ENCODE peak calls at places on chromosomes 12 and 14, in nine cellular contexts. One of them, this sample, is unnamed.

GRCh38 chr12:15756822-15757221 is 32.4 kb downstream of the EPS8 start:
- DNase-seq in activated B cell treated with CpG ODN at 0.5 μM for 24 hours: no peak
- DNase-seq in GDM1: no peak
- DNase-seq in stimulated activated CD8-positive, alpha-beta memory T cell treated with anti-CD3 and anti-CD28 coated beads, Interleukin-2, amount 100 ng/mL, for 1 hour: no peak
- DNase-seq in adipocyte: peak; percentile 53
- DNase-seq in T-helper 17 cell: no peak
- DNase-seq in stimulated activated CD4-positive, alpha-beta T cell treated with anti-CD3 and anti-CD28 coated beads, Interleukin-1b, Interleukin-23, amount 100 ng/mL, for 24 hours: no peak
- DNase-seq in anterior cingulate cortex: no peak
- DNase-seq in H4: no peak
- DNase-seq in this sample: peak; percentile 34

GRCh38 chr12:15405601-15406000 is 83.3 kb downstream of the PTPRO start:
- DNase-seq in activated B cell treated with CpG ODN at 0.5 μM for 24 hours: no peak
- DNase-seq in GDM1: no peak
- DNase-seq in stimulated activated CD8-positive, alpha-beta memory T cell treated with anti-CD3 and anti-CD28 coated beads, Interleukin-2, amount 100 ng/mL, for 1 hour: no peak
- DNase-seq in adipocyte: no peak
- DNase-seq in T-helper 17 cell: no peak
- DNase-seq in stimulated activated CD4-positive, alpha-beta T cell treated with anti-CD3 and anti-CD28 coated beads, Interleukin-1b, Interleukin-23, amount 100 ng/mL, for 24 hours: no peak
- DNase-seq in anterior cingulate cortex: no peak
- DNase-seq in H4: no peak
- DNase-seq in this sample: no peak

GRCh38 chr12:6267007-6267721 is 43.3 kb upstream of the PLEKHG6 start:
- DNase-seq in activated B cell treated with CpG ODN at 0.5 μM for 24 hours: no peak
- DNase-seq in GDM1: no peak
- DNase-seq in stimulated activated CD8-positive, alpha-beta memory T cell treated with anti-CD3 and anti-CD28 coated beads, Interleukin-2, amount 100 ng/mL, for 1 hour: no peak
- DNase-seq in adipocyte: peak; percentile 92
- DNase-seq in T-helper 17 cell: no peak
- DNase-seq in stimulated activated CD4-positive, alpha-beta T cell treated with anti-CD3 and anti-CD28 coated beads, Interleukin-1b, Interleukin-23, amount 100 ng/mL, for 24 hours: peak; percentile 23
- DNase-seq in anterior cingulate cortex: no peak
- DNase-seq in H4: peak; percentile 36
- DNase-seq in this sample: no peak

GRCh38 chr14:64880382-64881121 is 845 bp upstream of the SPTB start:
- DNase-seq in activated B cell treated with CpG ODN at 0.5 μM for 24 hours: peak; percentile 49
- DNase-seq in GDM1: no peak
- DNase-seq in stimulated activated CD8-positive, alpha-beta memory T cell treated with anti-CD3 and anti-CD28 coated beads, Interleukin-2, amount 100 ng/mL, for 1 hour: peak; percentile 30
- DNase-seq in adipocyte: peak; percentile 44
- DNase-seq in T-helper 17 cell: peak; percentile 38
- DNase-seq in stimulated activated CD4-positive, alpha-beta T cell treated with anti-CD3 and anti-CD28 coated beads, Interleukin-1b, Interleukin-23, amount 100 ng/mL, for 24 hours: no peak
- DNase-seq in anterior cingulate cortex: peak; percentile 62
- DNase-seq in H4: no peak
- DNase-seq in this sample: no peak

GRCh38 chr14:60561845-60562746 is 53.1 kb downstream of the SIX6 start:
- DNase-seq in activated B cell treated with CpG ODN at 0.5 μM for 24 hours: no peak
- DNase-seq in GDM1: peak; percentile 47
- DNase-seq in stimulated activated CD8-positive, alpha-beta memory T cell treated with anti-CD3 and anti-CD28 coated beads, Interleukin-2, amount 100 ng/mL, for 1 hour: no peak
- DNase-seq in adipocyte: peak; percentile 91
- DNase-seq in T-helper 17 cell: no peak
- DNase-seq in stimulated activated CD4-positive, alpha-beta T cell treated with anti-CD3 and anti-CD28 coated beads, Interleukin-1b, Interleukin-23, amount 100 ng/mL, for 24 hours: no peak
- DNase-seq in anterior cingulate cortex: peak; percentile 23
- DNase-seq in H4: peak; percentile 85
- DNase-seq in this sample: peak; percentile 64

GRCh38 chr12:26062566-26062965 is 62.3 kb downstream of the BHLHE41 start:
- DNase-seq in activated B cell treated with CpG ODN at 0.5 μM for 24 hours: no peak
- DNase-seq in GDM1: no peak
- DNase-seq in stimulated activated CD8-positive, alpha-beta memory T cell treated with anti-CD3 and anti-CD28 coated beads, Interleukin-2, amount 100 ng/mL, for 1 hour: no peak
- DNase-seq in adipocyte: peak; percentile 65
- DNase-seq in T-helper 17 cell: no peak
- DNase-seq in stimulated activated CD4-positive, alpha-beta T cell treated with anti-CD3 and anti-CD28 coated beads, Interleukin-1b, Interleukin-23, amount 100 ng/mL, for 24 hours: no peak
- DNase-seq in anterior cingulate cortex: no peak
- DNase-seq in H4: peak; percentile 42
- DNase-seq in this sample: peak; percentile 28

GRCh38 chr14:55103005-55103640 is 25.9 kb upstream of the LGALS3 start:
- DNase-seq in activated B cell treated with CpG ODN at 0.5 μM for 24 hours: peak; percentile 23
- DNase-seq in GDM1: no peak
- DNase-seq in stimulated activated CD8-positive, alpha-beta memory T cell treated with anti-CD3 and anti-CD28 coated beads, Interleukin-2, amount 100 ng/mL, for 1 hour: no peak
- DNase-seq in adipocyte: peak; percentile 95
- DNase-seq in T-helper 17 cell: peak; percentile 29
- DNase-seq in stimulated activated CD4-positive, alpha-beta T cell treated with anti-CD3 and anti-CD28 coated beads, Interleukin-1b, Interleukin-23, amount 100 ng/mL, for 24 hours: no peak
- DNase-seq in anterior cingulate cortex: no peak
- DNase-seq in H4: peak; percentile 96
- DNase-seq in this sample: peak; percentile 98

GRCh38 chr12:13218641-13219040 is 22.1 kb downstream of the EMP1 start:
- DNase-seq in activated B cell treated with CpG ODN at 0.5 μM for 24 hours: no peak
- DNase-seq in GDM1: no peak
- DNase-seq in stimulated activated CD8-positive, alpha-beta memory T cell treated with anti-CD3 and anti-CD28 coated beads, Interleukin-2, amount 100 ng/mL, for 1 hour: no peak
- DNase-seq in adipocyte: no peak
- DNase-seq in T-helper 17 cell: no peak
- DNase-seq in stimulated activated CD4-positive, alpha-beta T cell treated with anti-CD3 and anti-CD28 coated beads, Interleukin-1b, Interleukin-23, amount 100 ng/mL, for 24 hours: no peak
- DNase-seq in anterior cingulate cortex: no peak
- DNase-seq in H4: no peak
- DNase-seq in this sample: no peak

GRCh38 chr12:1796515-1797010 is 23.8 kb upstream of the LRTM2 start:
- DNase-seq in activated B cell treated with CpG ODN at 0.5 μM for 24 hours: peak; percentile 60
- DNase-seq in GDM1: no peak
- DNase-seq in stimulated activated CD8-positive, alpha-beta memory T cell treated with anti-CD3 and anti-CD28 coated beads, Interleukin-2, amount 100 ng/mL, for 1 hour: no peak
- DNase-seq in adipocyte: no peak
- DNase-seq in T-helper 17 cell: no peak
- DNase-seq in stimulated activated CD4-positive, alpha-beta T cell treated with anti-CD3 and anti-CD28 coated beads, Interleukin-1b, Interleukin-23, amount 100 ng/mL, for 24 hours: no peak
- DNase-seq in anterior cingulate cortex: no peak
- DNase-seq in H4: no peak
- DNase-seq in this sample: no peak

GRCh38 chr12:106141452-106141851 is 2.7 kb upstream of the NUAK1 start:
- DNase-seq in activated B cell treated with CpG ODN at 0.5 μM for 24 hours: no peak
- DNase-seq in GDM1: no peak
- DNase-seq in stimulated activated CD8-positive, alpha-beta memory T cell treated with anti-CD3 and anti-CD28 coated beads, Interleukin-2, amount 100 ng/mL, for 1 hour: no peak
- DNase-seq in adipocyte: no peak
- DNase-seq in T-helper 17 cell: no peak
- DNase-seq in stimulated activated CD4-positive, alpha-beta T cell treated with anti-CD3 and anti-CD28 coated beads, Interleukin-1b, Interleukin-23, amount 100 ng/mL, for 24 hours: no peak
- DNase-seq in anterior cingulate cortex: no peak
- DNase-seq in H4: no peak
- DNase-seq in this sample: no peak

GRCh38 chr12:12546314-12546772 is 16.3 kb downstream of the DUSP16 start:
- DNase-seq in activated B cell treated with CpG ODN at 0.5 μM for 24 hours: no peak
- DNase-seq in GDM1: no peak
- DNase-seq in stimulated activated CD8-positive, alpha-beta memory T cell treated with anti-CD3 and anti-CD28 coated beads, Interleukin-2, amount 100 ng/mL, for 1 hour: no peak
- DNase-seq in adipocyte: no peak
- DNase-seq in T-helper 17 cell: no peak
- DNase-seq in stimulated activated CD4-positive, alpha-beta T cell treated with anti-CD3 and anti-CD28 coated beads, Interleukin-1b, Interleukin-23, amount 100 ng/mL, for 24 hours: no peak
- DNase-seq in anterior cingulate cortex: no peak
- DNase-seq in H4: no peak
- DNase-seq in this sample: no peak

This sample was measured in fibroblast of villous mesenchyme.